ENCODE peak calls at places on chromosomes 11 and 22, in four cellular contexts. I, X, R and Q are unnamed samples. For H3K4me1 and H3K9me3, the result is how much of the 10 kb centered on the place peaks cover.

GRCh38 chr11:1773711-1774550 is 10.2 kb upstream of the CTSD start:
- DNase-seq in I (no peak), X (peak), R (no peak), Q (no peak)

GRCh38 chr22:22079404-22080148 is 97.0 kb upstream of the TOP3B start:
- DNase-seq in I (no peak), X (no peak), R (no peak), Q (no peak)

GRCh38 chr11:1983601-1983961 is 14.1 kb downstream of the H19 start:
- DNase-seq in I (no peak), X (no peak), R (no peak), Q (no peak)

GRCh38 chr22:38793721-38794466 is at the start of gene DNAL4:
- DNase-seq in I (peak), X (peak), R (peak), Q (peak)

GRCh38 chr11:26931248-26931631 is 62.7 kb upstream of the FIBIN start:
- DNase-seq in I (peak), X (no peak), R (no peak), Q (no peak)

GRCh38 chr22:41447435-41448188 is 1.0 kb upstream of the TOB2 start:
- DNase-seq in I (peak), X (peak), R (peak), Q (peak)

GRCh38 chr11:63874511-63874910 is 35.6 kb downstream of the MARK2 start:
- DNase-seq in I (no peak), X (peak), R (no peak), Q (no peak)

GRCh38 chr22:32623943-32624342 is 149.3 kb downstream of the FBXO7 start:
- DNase-seq in I (peak), X (no peak), R (peak), Q (no peak)

GRCh38 chr11:11356842-11357241 is 3.8 kb upstream of the CSNK2A3 start:
- DNase-seq in I (no peak), X (no peak), R (no peak), Q (no peak)

GRCh38 chr11:62394825-62395538 is 23.9 kb upstream of the SCGB1A1 start:
- DNase-seq in I (peak), X (peak), R (peak), Q (peak)

GRCh38 chr22:23836281-23836680 is 2.5 kb downstream of the DERL3 start:
- DNase-seq in I (no peak), X (peak), R (no peak), Q (no peak)

GRCh38 chr22:21819183-21819770 is 48.2 kb downstream of the MAPK1 start:
- DNase-seq in I (no peak), X (no peak), R (no peak), Q (no peak)

GRCh38 chr11:61505640-61506155 is 2.9 kb upstream of the LRRC10B start:
- DNase-seq in I (no peak), X (no peak), R (no peak), Q (no peak)

GRCh38 chr22:20946991-20947390 is 20.1 kb upstream of the AIFM3 start:
- DNase-seq in I (no peak), X (peak), R (no peak), Q (no peak)

DNA sequence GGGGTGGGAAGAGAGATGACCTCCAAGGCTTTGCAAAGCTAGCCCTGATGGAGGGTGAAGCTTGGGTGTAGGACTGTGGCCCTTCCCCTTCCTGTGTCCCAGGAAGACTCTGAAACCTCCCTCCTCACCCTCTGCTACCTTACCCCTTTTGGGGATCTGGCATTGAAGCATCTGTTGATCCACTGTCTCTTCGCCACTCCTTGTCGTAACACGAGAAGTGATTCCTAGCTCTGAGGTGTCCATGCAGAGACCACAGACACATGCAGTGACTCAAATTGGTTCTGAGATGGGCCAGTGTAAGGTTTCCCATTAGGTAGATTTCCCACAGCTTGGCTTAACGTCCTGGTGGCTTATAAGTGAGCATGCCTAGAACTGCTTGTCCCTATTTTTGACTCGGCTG is 101.4 kb downstream of the ZBTB16 start:
- DNase-seq in I (no peak), X (no peak), R (no peak), Q (no peak)
- H3K4me1 ChIP-seq in I (under half), X (half or more), R (under half), Q (half or more)

DNA sequence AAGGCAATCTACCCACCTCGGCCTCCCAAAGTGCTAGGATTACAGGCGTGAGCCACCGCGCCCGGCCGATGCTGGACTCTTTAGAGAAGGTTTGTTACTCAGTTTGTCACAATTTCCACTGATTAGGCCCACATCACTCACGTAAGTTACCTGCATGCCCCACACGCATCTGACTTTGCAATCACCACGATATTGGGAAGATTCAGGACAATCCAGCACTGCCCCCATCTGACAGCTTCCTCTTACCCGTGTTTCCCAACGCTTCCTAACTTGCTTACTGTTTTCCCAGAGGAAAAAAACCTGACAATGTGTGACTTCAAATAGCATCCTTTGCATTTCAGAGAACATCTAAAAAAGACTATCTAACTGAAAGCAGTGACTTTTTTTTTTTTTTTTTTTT is 21.8 kb upstream of the EIF3M start:
- DNase-seq in I (no peak), X (no peak), R (no peak), Q (no peak)
- TF ChIP-seq CTCF in I (no peak), X (no peak), R (no peak), Q (no peak)

GRCh38 chr11:91310085-91310484 is 914.5 kb upstream of the FAT3 start:
- DNase-seq in I (no peak), X (no peak), R (no peak), Q (no peak)
- H3K9me3 ChIP-seq in I (under half), X (under half), R (under half), Q (under half)

GRCh38 chr11:72348250-72348649 is 86.1 kb downstream of the CLPB start:
- DNase-seq in I (no peak), X (no peak), R (no peak), Q (no peak)

GRCh38 chr11:72350752-72351151 is 83.6 kb downstream of the CLPB start:
- DNase-seq in I (peak), X (no peak), R (no peak), Q (no peak)

GRCh38 chr11:72347691-72348090 is 86.6 kb downstream of the CLPB start:
- DNase-seq in I (no peak), X (no peak), R (no peak), Q (no peak)

GRCh38 chr11:72349053-72349452 is 85.3 kb downstream of the CLPB start:
- DNase-seq in I (no peak), X (no peak), R (no peak), Q (no peak)

DNA sequence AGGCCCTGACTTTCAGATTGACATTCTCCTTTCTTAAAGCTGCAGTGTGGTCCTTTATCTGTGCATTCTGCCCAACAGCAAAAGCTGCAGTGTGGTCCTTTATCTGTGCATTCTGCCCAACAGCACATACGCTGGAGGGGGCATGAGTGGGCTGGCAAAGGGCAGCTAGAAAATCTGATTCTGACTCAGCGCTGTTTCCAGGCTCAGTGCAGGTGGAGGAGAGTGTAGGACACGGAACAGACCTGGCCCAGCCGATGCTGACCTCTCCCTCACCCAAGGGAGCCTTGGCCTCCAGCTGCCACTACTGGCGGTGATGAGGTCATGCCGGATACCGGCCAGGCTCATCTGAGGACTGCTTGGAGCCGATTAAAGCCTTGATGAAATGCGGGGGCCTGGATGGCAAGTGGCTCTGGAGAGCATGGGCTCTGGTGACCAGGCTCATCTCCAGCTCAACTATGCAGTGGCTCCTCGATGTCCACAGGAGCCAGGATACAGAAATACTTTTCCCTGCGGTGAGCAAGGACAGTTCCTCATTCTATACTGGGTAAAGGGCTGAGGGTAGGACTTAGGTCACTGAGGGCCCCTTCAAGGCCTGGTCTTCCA is 84.6 kb downstream of the CLPB start:
- DNase-seq in I (no peak), X (no peak), R (no peak), Q (no peak)
- H3K4me1 ChIP-seq in I (under half), X (under half), R (under half), Q (under half)

DNA sequence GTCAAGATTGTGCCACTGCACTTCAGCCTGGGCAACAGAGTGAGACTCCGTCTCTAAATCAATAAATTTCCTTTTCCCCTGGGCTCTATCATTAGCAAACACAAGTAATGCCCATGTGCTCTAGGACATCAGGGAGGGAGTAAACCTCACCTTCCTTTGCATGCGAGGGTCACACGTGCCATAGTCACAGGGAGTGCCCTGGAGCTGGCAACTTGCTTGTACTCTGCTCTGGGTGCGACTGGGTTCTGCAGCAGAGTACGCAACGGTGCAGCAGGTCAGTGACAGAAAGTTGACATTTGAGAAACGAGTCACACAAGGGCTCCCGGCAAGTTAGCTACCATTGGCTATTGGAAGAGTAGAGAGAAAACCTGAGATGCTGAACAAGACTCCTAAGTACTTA is 32.6 kb upstream of the CHKA start:
- DNase-seq in I (no peak), X (peak), R (peak), Q (no peak)
- TF ChIP-seq CTCF in I (no peak), X (no peak), R (no peak), Q (no peak)

GRCh38 chr22:48740086-48740730 is 1087.5 kb downstream of the BRD1 start:
- DNase-seq in I (no peak), X (peak), R (no peak), Q (no peak)

GRCh38 chr22:48738204-48738980 is 1089.3 kb downstream of the BRD1 start:
- DNase-seq in I (no peak), X (peak), R (no peak), Q (no peak)

GRCh38 chr22:48737461-48738203 is 1090.0 kb downstream of the BRD1 start:
- DNase-seq in I (no peak), X (peak), R (no peak), Q (no peak)

GRCh38 chr22:48740731-48741405 is 1086.8 kb downstream of the BRD1 start:
- DNase-seq in I (no peak), X (peak), R (no peak), Q (no peak)

DNA sequence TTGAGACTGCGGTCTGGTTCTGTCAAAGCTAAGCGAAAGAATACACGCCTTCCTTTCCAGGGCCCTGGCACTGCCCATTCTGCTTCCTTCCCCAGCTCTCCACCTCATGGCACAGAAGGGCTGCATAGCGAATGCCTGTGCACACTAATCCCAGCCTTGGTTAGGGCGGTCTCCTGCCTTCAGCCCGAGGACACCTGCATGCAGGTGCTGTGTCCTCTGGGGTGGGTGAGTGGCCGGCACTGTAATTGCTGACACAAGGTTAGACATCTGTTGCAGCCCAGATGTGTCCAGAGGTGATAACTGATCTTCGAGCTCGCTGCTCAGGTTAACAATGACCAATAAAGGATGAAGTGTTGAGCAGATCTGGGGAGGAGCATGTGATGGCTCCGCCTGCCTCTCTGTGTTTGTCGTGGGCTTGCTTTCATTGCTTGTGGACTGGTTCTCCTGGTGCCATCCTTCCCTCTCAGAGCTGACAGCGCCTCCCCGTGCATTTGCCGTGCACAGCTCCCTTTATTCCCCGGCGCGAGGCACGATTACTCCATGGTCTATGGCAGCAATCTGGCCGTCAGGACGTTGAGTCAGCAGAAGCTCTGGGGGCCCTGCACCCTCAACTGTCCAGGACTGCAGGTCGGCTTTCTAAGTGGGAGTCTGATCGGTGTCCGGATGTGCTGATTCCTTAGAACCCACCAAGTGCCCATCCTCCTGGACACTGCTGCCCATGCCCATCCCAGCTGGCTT is 1088.2 kb downstream of the BRD1 start:
- DNase-seq in I (no peak), X (peak), R (no peak), Q (no peak)
- H3K9me3 ChIP-seq in I (half or more), X (under half), R (under half), Q (under half)

GRCh38 chr11:29317669-29318068 is 699.2 kb downstream of the KCNA4 start:
- DNase-seq in I (peak), X (no peak), R (no peak), Q (no peak)
- H3K4me1 ChIP-seq in I (under half), X (under half), R (under half), Q (under half)

GRCh38 chr11:57640068-57640800 is 9.5 kb downstream of the YPEL4 start:
- DNase-seq in I (no peak), X (no peak), R (no peak), Q (no peak)

GRCh38 chr11:57643802-57644201 is 5.9 kb downstream of the YPEL4 start:
- DNase-seq in I (peak), X (no peak), R (no peak), Q (no peak)

GRCh38 chr11:57639321-57640067 is 10.2 kb downstream of the YPEL4 start:
- DNase-seq in I (peak), X (no peak), R (no peak), Q (no peak)

GRCh38 chr11:57641011-57641410 is 8.7 kb downstream of the YPEL4 start:
- DNase-seq in I (no peak), X (no peak), R (no peak), Q (no peak)

GRCh38 chr11:57641426-57641825 is 8.3 kb downstream of the YPEL4 start:
- DNase-seq in I (peak), X (no peak), R (no peak), Q (no peak)
- TF ChIP-seq CTCF in I (peak), X (no peak), R (peak), Q (peak)

DNA sequence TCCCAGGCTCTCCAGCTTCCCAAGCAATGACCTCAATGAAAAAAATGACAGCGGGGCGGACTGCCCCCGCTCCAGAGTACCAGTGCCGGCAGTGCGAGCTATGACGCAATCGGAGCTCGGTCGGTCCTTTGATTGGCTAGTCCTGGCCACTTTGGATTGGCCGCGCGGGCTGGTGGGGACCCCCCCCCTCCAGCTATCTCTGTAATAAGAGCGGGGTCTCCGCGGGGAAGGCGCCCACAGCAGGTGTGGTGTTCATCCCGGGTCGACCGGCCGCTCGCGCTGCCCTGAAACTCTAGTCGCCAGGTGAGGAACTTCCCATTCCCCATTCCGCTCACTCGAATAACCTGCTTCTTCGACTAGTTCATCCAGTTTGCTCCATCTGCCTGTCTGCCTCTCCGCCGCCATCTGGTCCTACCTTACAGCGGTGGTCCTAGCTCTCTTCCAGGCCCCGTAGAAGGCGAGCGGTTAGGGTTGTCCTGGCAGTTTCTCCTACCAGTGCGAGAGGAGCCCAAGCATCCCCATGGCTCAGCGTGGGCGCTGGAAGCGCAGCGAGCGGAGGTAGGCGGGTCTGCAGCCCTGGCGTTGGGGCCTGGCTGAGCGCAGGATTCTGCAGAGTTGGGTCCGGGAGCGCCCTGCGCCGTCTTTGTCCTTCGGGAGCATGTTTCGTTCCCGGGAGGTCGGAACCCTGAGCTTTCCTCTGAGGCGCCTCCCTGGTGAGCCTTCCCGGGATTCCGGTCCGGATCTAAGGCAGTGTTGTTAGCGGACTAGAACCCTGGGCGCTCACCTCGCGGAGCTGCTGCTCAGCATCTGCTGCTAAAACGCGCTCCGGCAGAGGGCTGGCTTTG is at the start of gene CALCB:
- DNase-seq in I (peak), X (no peak), R (no peak), Q (no peak)
- H3K9me3 ChIP-seq in I (under half), X (under half), R (under half), Q (under half)

GRCh38 chr11:16788141-16789060 is 50.0 kb downstream of the C11orf58 start:
- DNase-seq in I (peak), X (peak), R (peak), Q (peak)
- H3K4me1 ChIP-seq in I (under half), X (under half), R (under half), Q (under half)